ENCODE peak calls at places on chromosome 1, in four cellular contexts. R is spleen, Y is suprapubic skin, K is stomach. W is an unnamed sample.

GRCh38 chr1:42282867-42283583 is 52.0 kb downstream of the FOXJ3 start:
- DNase-seq in R (no peak), Y (no peak), K (no peak), W (no peak)

GRCh38 chr1:37793773-37794371 is at the start of gene MANEAL:
- DNase-seq in R (peak; percentile 85), Y (no peak), K (peak; percentile 48), W (peak; percentile 72)

GRCh38 chr1:168504064-168504837 is 39.5 kb downstream of the XCL2 start:
- DNase-seq in R (no peak), Y (peak; percentile 81), K (peak; percentile 30), W (no peak)

GRCh38 chr1:28370220-28371010 is 875 bp downstream of the PHACTR4 start:
- DNase-seq in R (peak; percentile 36), Y (peak; percentile 64), K (no peak), W (no peak)

GRCh38 chr1:32798191-32798590 is 19.0 kb downstream of the YARS1 start:
- DNase-seq in R (no peak), Y (no peak), K (no peak), W (no peak)

GRCh38 chr1:168252204-168252733 is 26.5 kb downstream of the SFT2D2 start:
- DNase-seq in R (no peak), Y (no peak), K (no peak), W (no peak)

GRCh38 chr1:45071567-45071966 is 59.5 kb downstream of the UROD start:
- DNase-seq in R (no peak), Y (no peak), K (no peak), W (no peak)

GRCh38 chr1:115642168-115643072 is 650 bp downstream of the VANGL1 start:
- DNase-seq in R (peak; percentile 78), Y (no peak), K (peak; percentile 64), W (peak; percentile 62)

GRCh38 chr1:200889571-200889970 is 5.1 kb upstream of the INAVA start:
- DNase-seq in R (no peak), Y (no peak), K (no peak), W (no peak)

GRCh38 chr1:158185770-158186705 is 5.3 kb downstream of the CD1D start:
- DNase-seq in R (no peak), Y (no peak), K (no peak), W (no peak)

DNA sequence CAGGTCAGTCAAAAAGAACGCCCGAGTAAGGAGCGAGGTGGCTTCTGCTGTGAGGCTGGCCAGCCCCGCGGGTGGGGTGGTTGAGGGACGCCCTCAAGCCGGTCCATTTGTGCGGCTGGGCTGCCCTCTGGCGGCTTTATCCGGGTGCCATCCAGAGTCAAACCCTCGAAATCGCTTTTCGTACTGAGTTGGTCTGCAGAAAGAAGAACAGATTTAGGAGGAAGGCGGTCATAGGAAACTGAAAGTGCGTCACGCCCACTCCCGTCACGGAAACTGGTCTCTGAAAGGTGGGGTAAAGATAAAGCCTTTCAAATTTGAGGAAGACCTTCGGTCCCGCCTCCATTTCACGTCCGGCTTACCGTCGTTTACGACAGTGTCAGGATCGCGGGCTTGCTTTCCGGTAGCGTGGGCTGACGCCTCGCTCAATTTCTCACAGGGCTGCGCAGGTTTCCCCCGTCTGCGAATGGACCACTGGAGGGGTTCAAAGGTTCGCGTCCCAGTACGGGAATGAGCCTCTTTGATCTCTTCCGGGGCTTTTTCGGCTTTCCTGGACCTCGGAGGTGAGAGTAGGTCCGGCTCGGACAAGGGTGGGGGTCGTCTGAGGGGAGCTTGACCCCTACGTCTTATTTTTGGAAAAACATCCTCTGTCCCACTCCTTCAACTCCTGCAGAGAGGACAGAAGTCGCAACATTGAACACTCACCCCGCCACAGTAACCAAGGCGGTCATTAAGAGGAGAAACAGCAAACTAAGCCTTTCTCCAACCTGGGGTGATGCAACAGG is at the start of gene HAX1:
- DNase-seq in R (peak; percentile 98), Y (peak; percentile 97), K (peak; percentile 95), W (peak; percentile 75)
- TF ChIP-seq POLR2A in R (no peak), Y (no peak), K (no peak), W (peak; percentile 82)

DNA sequence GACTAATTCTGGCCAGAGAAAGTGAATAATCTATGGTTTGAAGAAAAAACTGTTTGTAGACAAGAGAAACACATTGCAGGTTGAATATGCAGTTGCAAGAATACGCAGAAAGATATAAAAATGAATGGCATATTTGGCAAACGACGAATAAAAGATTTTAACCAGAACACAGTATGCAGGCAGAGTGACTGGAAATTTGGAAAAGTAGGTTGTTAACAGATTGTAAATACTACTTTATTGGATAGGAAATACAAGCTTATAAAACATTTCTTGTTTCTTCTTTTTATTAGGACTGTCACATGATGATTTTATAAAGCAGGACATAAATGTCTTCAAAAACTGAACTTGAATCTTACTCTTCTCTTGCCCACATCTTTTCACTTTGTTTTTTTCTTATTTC is 573.3 kb upstream of the PBX1 start:
- DNase-seq in R (no peak), Y (no peak), K (no peak), W (no peak)
- TF ChIP-seq POLR2AphosphoS5 in R (no peak), Y (no peak), K (no peak), W (no peak)

DNA sequence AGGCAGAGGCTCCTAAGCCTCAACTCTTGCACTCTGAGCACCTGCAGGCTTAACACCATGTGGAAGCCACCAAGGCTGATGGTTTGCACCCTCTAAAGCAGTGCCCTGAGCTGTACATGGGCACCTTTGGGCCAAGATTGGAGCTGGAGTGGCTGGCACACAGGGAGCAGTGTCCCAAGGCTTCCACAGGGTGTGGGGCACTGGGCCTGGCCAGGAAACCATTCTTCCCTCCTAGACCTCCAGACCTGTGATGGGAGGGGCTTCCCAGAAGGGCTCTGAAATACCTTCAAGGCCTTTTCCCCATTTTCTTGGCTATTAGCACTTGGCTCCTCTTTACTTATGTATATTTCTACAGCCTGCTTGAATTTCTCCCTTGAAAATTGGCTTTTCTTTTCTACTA is 67.9 kb upstream of the PPM1J start:
- DNase-seq in R (no peak), Y (no peak), K (no peak), W (no peak)
- TF ChIP-seq POLR2A in R (no peak), Y (no peak), K (no peak), W (no peak)

GRCh38 chr1:182628657-182629056 is 24.5 kb upstream of the RGS16 start:
- DNase-seq in R (no peak), Y (no peak), K (no peak), W (no peak)

GRCh38 chr1:182631058-182631677 is 27.0 kb upstream of the RGS16 start:
- DNase-seq in R (no peak), Y (no peak), K (no peak), W (no peak)

GRCh38 chr1:182629674-182630073 is 25.5 kb upstream of the RGS16 start:
- DNase-seq in R (no peak), Y (no peak), K (no peak), W (no peak)

GRCh38 chr1:182631954-182632353 is 27.8 kb upstream of the RGS16 start:
- DNase-seq in R (no peak), Y (no peak), K (no peak), W (no peak)

GRCh38 chr1:182630586-182630985 is 26.4 kb upstream of the RGS16 start:
- DNase-seq in R (no peak), Y (no peak), K (no peak), W (no peak)
- TF ChIP-seq POLR2AphosphoS5 in R (no peak), Y (no peak), K (no peak), W (no peak)

DNA sequence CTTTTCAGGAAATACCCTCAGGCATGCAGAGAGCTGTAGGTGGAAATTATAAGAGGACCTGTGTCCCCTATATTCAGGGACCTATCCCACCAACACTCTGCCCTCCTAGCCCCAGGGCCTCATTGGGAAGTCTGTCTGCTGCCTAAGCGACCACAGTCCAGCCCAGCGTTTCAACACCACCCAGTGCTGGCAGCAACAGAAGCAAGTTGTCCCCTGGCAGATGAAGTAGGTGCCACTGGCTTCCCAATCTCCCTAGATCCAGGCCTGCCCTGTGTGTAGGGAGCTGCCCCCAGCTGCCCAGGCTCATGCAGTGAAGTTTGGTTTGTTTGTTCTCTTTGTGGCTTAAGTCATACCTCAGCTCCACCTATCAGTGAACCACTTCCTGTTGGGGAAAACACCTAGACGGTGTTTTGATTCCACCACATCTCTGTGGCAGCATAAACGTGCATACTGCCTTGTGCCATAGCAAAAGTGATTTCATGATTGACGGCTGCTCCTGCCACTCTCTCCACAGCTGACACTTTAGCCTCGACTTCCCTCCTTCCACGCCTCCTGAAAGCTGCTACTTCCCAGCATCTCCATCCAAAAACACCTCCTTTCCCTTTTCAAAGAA is 8.1 kb upstream of the LEFTY1 start:
- DNase-seq in R (peak; percentile 83), Y (no peak), K (peak; percentile 73), W (peak; percentile 81)
- TF ChIP-seq POLR2A in R (no peak), Y (no peak), K (no peak), W (peak; percentile 28)

GRCh38 chr1:66446261-66447001 is 87.5 kb upstream of the SGIP1 start:
- DNase-seq in R (no peak), Y (no peak), K (no peak), W (no peak)

GRCh38 chr1:66443793-66444192 is 90.2 kb upstream of the SGIP1 start:
- DNase-seq in R (no peak), Y (no peak), K (no peak), W (no peak)

GRCh38 chr1:66450043-66450514 is 83.9 kb upstream of the SGIP1 start:
- DNase-seq in R (no peak), Y (no peak), K (no peak), W (no peak)

GRCh38 chr1:66445492-66446181 is 88.3 kb upstream of the SGIP1 start:
- DNase-seq in R (peak; percentile 82), Y (no peak), K (peak; percentile 32), W (no peak)

GRCh38 chr1:66444438-66445265 is 89.3 kb upstream of the SGIP1 start:
- DNase-seq in R (no peak), Y (no peak), K (no peak), W (no peak)
- TF ChIP-seq POLR2AphosphoS5 in R (no peak), Y (no peak), K (no peak), W (no peak)

GRCh38 chr1:85278853-85279314 is 2.5 kb upstream of the BCL10 start:
- DNase-seq in R (no peak), Y (no peak), K (peak; percentile 53), W (no peak)

GRCh38 chr1:85276290-85277026 is at the start of gene BCL10:
- DNase-seq in R (peak; percentile 100), Y (peak; percentile 99), K (peak; percentile 99), W (peak; percentile 87)

GRCh38 chr1:85275701-85276289 is 637 bp downstream of the BCL10 start:
- DNase-seq in R (no peak), Y (no peak), K (no peak), W (no peak)

GRCh38 chr1:85277802-85278201 is 1.4 kb upstream of the BCL10 start:
- DNase-seq in R (no peak), Y (no peak), K (no peak), W (no peak)

DNA sequence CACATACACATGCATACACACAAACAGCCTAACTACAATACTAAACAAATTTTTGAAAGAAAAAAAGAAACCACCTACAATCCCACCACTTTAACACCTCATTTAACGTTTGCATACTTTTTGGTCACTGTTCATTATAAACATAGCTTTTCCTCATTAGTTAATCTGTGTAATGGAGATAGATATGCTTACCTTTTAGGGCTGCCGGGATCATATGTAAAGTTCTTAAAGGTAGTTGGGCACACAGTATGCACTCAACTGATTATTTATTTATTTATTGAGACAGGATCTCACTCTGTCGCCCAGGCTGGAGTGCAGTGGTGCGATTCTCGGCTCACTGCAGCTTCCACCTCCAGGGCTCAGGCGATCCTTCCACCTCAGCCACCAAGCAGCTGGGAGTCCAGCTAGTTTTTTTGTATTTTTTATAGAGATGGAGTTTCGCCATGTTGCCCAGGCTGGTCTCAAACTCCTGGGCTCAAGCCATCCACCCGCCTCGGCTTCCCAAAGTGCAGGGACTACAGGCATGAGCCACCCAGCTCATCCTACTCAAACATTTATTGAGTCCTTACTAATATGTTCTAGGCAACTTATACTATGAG is 694 bp upstream of the BCL10 start:
- DNase-seq in R (peak; percentile 83), Y (no peak), K (no peak), W (no peak)
- TF ChIP-seq POLR2A in R (no peak), Y (no peak), K (no peak), W (no peak)

W was measured in GM12891.